ENCODE peak calls at places on chromosome 16, in six cellular contexts. Q, F, E, N, W and D are unnamed samples.

GRCh38 chr16:82088483-82088882 is 53.4 kb downstream of the HSD17B2 start:
- DNase-seq in F (no peak), Q (no peak), W (no peak), N (no peak), E (no peak), D (no peak)

GRCh38 chr16:2092866-2093265 is 42.8 kb downstream of the PKD1 start:
- DNase-seq in W (no peak), E (no peak), Q (no peak), N (no peak), F (no peak), D (no peak)

GRCh38 chr16:14097182-14097951 is 26.2 kb downstream of the MRTFB start:
- DNase-seq in F (peak), Q (no peak), W (peak), E (no peak), N (no peak), D (peak)

GRCh38 chr16:3729161-3730112 is 12.1 kb upstream of the TRAP1 start:
- DNase-seq in E (no peak), W (no peak), N (no peak), Q (no peak), F (no peak), D (no peak)

GRCh38 chr16:13835935-13836334 is 84.0 kb upstream of the ERCC4 start:
- DNase-seq in Q (no peak), F (no peak), N (no peak), E (no peak), W (no peak), D (no peak)

GRCh38 chr16:73066927-73067670 is 19.2 kb upstream of the ZFHX3 start:
- DNase-seq in N (no peak), Q (no peak), F (no peak), W (no peak), E (no peak), D (no peak)

GRCh38 chr16:2023098-2023925 is 3.4 kb upstream of the NHERF2 start:
- DNase-seq in F (peak), Q (peak), N (peak), E (peak), W (peak), D (peak)

GRCh38 chr16:306911-307370 is 24.0 kb downstream of the PDIA2 start:
- DNase-seq in F (no peak), W (no peak), Q (no peak), N (no peak), E (no peak), D (no peak)

GRCh38 chr16:77599793-77600415 is 122.4 kb upstream of the NUDT7 start:
- DNase-seq in N (peak), Q (peak), W (peak), F (no peak), E (peak), D (peak)

GRCh38 chr16:3087836-3088235 is 11.3 kb downstream of the ZSCAN10 start:
- DNase-seq in F (no peak), E (no peak), W (no peak), N (no peak), Q (no peak), D (no peak)

GRCh38 chr16:57862698-57863433 is 60.6 kb upstream of the KIFC3 start:
- DNase-seq in F (no peak), W (no peak), E (peak), N (no peak), Q (no peak), D (peak)

GRCh38 chr16:88872650-88873331 is 6.3 kb upstream of the PABPN1L start:
- DNase-seq in E (no peak), F (no peak), N (no peak), Q (no peak), W (no peak), D (no peak)

GRCh38 chr16:482468-483185 is 44.9 kb upstream of the CAPN15 start:
- DNase-seq in N (no peak), F (no peak), W (no peak), E (no peak), Q (no peak), D (no peak)

GRCh38 chr16:85867189-85867588 is 31.8 kb upstream of the IRF8 start:
- DNase-seq in Q (no peak), W (no peak), E (no peak), F (no peak), N (no peak), D (no peak)

GRCh38 chr16:13307255-13307654 is 405.9 kb downstream of the SHISA9 start:
- DNase-seq in E (no peak), W (no peak), F (no peak), N (no peak), Q (no peak), D (no peak)

GRCh38 chr16:84048306-84048705 is 5.7 kb upstream of the SLC38A8 start:
- DNase-seq in N (no peak), W (peak), F (peak), E (peak), Q (no peak), D (peak)

GRCh38 chr16:72739577-72739976 is 308.4 kb downstream of the ZFHX3 start:
- DNase-seq in Q (no peak), N (no peak), W (no peak), F (no peak), E (no peak), D (peak)

GRCh38 chr16:3580686-3581085 is 3.5 kb upstream of the NLRC3 start:
- DNase-seq in W (no peak), N (no peak), Q (no peak), E (no peak), F (no peak), D (no peak)

GRCh38 chr16:16797239-16797638 is 418.3 kb downstream of the NPIPA7 start:
- DNase-seq in W (no peak), E (no peak), N (no peak), F (no peak), Q (no peak), D (no peak)

GRCh38 chr16:69382421-69382820 is 3.4 kb downstream of the TERF2 start:
- DNase-seq in E (no peak), W (no peak), N (no peak), F (no peak), Q (no peak), D (no peak)

GRCh38 chr16:85276741-85277140 is 164.5 kb upstream of the CIBAR2 start:
- DNase-seq in E (no peak), F (no peak), Q (no peak), N (no peak), W (no peak), D (no peak)

GRCh38 chr16:8026450-8026849 is 563.9 kb downstream of the TMEM114 start:
- DNase-seq in W (peak), F (no peak), N (no peak), E (no peak), Q (no peak), D (no peak)